ENCODE peak calls at places on chromosome 16, in four cellular contexts. One of them, this sample, is unnamed.

GRCh38 chr16:27287051-27287811 is 18.7 kb upstream of the NSMCE1 start:
- DNase-seq in GM12878: no peak
- DNase-seq in A549: no peak
- DNase-seq in K562: no peak
- DNase-seq in this sample: no peak

GRCh38 chr16:31348578-31348977 is 6.4 kb upstream of the ITGAX start:
- DNase-seq in GM12878: no peak
- DNase-seq in A549: no peak
- DNase-seq in K562: no peak
- DNase-seq in this sample: no peak

GRCh38 chr16:72469932-72470331 is 298.0 kb upstream of the PMFBP1 start:
- DNase-seq in GM12878: no peak
- DNase-seq in A549: no peak
- DNase-seq in K562: no peak
- DNase-seq in this sample: peak; percentile 94

GRCh38 chr16:88309174-88309904 is 73.4 kb upstream of the ZNF469 start:
- DNase-seq in GM12878: no peak
- DNase-seq in A549: no peak
- DNase-seq in K562: no peak
- DNase-seq in this sample: no peak

GRCh38 chr16:25270577-25270976 is 12.9 kb upstream of the ZKSCAN2 start:
- DNase-seq in GM12878: no peak
- DNase-seq in A549: no peak
- DNase-seq in K562: no peak
- DNase-seq in this sample: no peak

GRCh38 chr16:10965440-10966039 is 21.2 kb downstream of the CLEC16A start:
- DNase-seq in GM12878: peak; percentile 92
- DNase-seq in A549: no peak
- DNase-seq in K562: no peak
- DNase-seq in this sample: no peak

GRCh38 chr16:87580855-87581261 is 21.4 kb upstream of the JPH3 start:
- DNase-seq in GM12878: no peak
- DNase-seq in A549: no peak
- DNase-seq in K562: peak; percentile 56
- DNase-seq in this sample: no peak

GRCh38 chr16:85372627-85373372 is 240.3 kb upstream of the GSE1 start:
- DNase-seq in GM12878: no peak
- DNase-seq in A549: no peak
- DNase-seq in K562: peak; percentile 56
- DNase-seq in this sample: peak; percentile 16

GRCh38 chr16:54285414-54286066 is 1.0 kb downstream of the IRX3 start:
- DNase-seq in GM12878: no peak
- DNase-seq in A549: no peak
- DNase-seq in K562: no peak
- DNase-seq in this sample: peak; percentile 38

GRCh38 chr16:75208861-75209505 is 2.0 kb upstream of the CTRB2 start:
- DNase-seq in GM12878: no peak
- DNase-seq in A549: no peak
- DNase-seq in K562: no peak
- DNase-seq in this sample: no peak

GRCh38 chr16:29857133-29857760 is 5.8 kb downstream of the CDIPT start:
- DNase-seq in GM12878: no peak
- DNase-seq in A549: no peak
- DNase-seq in K562: no peak
- DNase-seq in this sample: no peak

GRCh38 chr16:81429045-81429521 is 15.5 kb upstream of the CMIP start:
- DNase-seq in GM12878: no peak
- DNase-seq in A549: no peak
- DNase-seq in K562: peak; percentile 42
- DNase-seq in this sample: peak; percentile 76

GRCh38 chr16:76428858-76429257 is 151.7 kb downstream of the CNTNAP4 start:
- DNase-seq in GM12878: no peak
- DNase-seq in A549: no peak
- DNase-seq in K562: no peak
- DNase-seq in this sample: peak; percentile 42

GRCh38 chr16:15993946-15994665 is 44.7 kb downstream of the ABCC1 start:
- DNase-seq in GM12878: no peak
- DNase-seq in A549: no peak
- DNase-seq in K562: no peak
- DNase-seq in this sample: no peak

GRCh38 chr16:17227278-17227677 is 243.5 kb downstream of the XYLT1 start:
- DNase-seq in GM12878: no peak
- DNase-seq in A549: no peak
- DNase-seq in K562: no peak
- DNase-seq in this sample: no peak

GRCh38 chr16:25366078-25366477 is 108.4 kb upstream of the ZKSCAN2 start:
- DNase-seq in GM12878: no peak
- DNase-seq in A549: no peak
- DNase-seq in K562: no peak
- DNase-seq in this sample: no peak

GRCh38 chr16:75236736-75237397 is 14.6 kb downstream of the BCAR1 start:
- DNase-seq in GM12878: no peak
- DNase-seq in A549: no peak
- DNase-seq in K562: no peak
- DNase-seq in this sample: no peak

GRCh38 chr16:49452108-49452507 is 78.5 kb downstream of the C16orf78 start:
- DNase-seq in GM12878: no peak
- DNase-seq in A549: no peak
- DNase-seq in K562: no peak
- DNase-seq in this sample: no peak

GRCh38 chr16:80693553-80693952 is 110.8 kb downstream of the CDYL2 start:
- DNase-seq in GM12878: no peak
- DNase-seq in A549: no peak
- DNase-seq in K562: no peak
- DNase-seq in this sample: no peak

GRCh38 chr16:35725949-35726348 is 2266.5 kb downstream of the TP53TG3F start:
- DNase-seq in GM12878: no peak
- DNase-seq in A549: no peak
- DNase-seq in K562: no peak
- DNase-seq in this sample: no peak

GRCh38 chr16:89921699-89922476 is 1.3 kb upstream of the TUBB3 start:
- DNase-seq in GM12878: no peak
- DNase-seq in A549: peak; percentile 90
- DNase-seq in K562: peak; percentile 76
- DNase-seq in this sample: peak; percentile 85

GRCh38 chr16:8236816-8237215 is 353.5 kb downstream of the TMEM114 start:
- DNase-seq in GM12878: no peak
- DNase-seq in A549: no peak
- DNase-seq in K562: no peak
- DNase-seq in this sample: no peak

GRCh38 chr16:79665970-79666369 is 65.4 kb upstream of the MAF start:
- DNase-seq in GM12878: no peak
- DNase-seq in A549: no peak
- DNase-seq in K562: no peak
- DNase-seq in this sample: no peak
- H3K4me2 ChIP-seq in GM12878: no peak overlapping the region
- H3K4me2 ChIP-seq in A549: no peak overlapping the region
- H3K4me2 ChIP-seq in K562: no peak overlapping the region
- H3K4me2 ChIP-seq in this sample: no peak overlapping the region

DNA sequence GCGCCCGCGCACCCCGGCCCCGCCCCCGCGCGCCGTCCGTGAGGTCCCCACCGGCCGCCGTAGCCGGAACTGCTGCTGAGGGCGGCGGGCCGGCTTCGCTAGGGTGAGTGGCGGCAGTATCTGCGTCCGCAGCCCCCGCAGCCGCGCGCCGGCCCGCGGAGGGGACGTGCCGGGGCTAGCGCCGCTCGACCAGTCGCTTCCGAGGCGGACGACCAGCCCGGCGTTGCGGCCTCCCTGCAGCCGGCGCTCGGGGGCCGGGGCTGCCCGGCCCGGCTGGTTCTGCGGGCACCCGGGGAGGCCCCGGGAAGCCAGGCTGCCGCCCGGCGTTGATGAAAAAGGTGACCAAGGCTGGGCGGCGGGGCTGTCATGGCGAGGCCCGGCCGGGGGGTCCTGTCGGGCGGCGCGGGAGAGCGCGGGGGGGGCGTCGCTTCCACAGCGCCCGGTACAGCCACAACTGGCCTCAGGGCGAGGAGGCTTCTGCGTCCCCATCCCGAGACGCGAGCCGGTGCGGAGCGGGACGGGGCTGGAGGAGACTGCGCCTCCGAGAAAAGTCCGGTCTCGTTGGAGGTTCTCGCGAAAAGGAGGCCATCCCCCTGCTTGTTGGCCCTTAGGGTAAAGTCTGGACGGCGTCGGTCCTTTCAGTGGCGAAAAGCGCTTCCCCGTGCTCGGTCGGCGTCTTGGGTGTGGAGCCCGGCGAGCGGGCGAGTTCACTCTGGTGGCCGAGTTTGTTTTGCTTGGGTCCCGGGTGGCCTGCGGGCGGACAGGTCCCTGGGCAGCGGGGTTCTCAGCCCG is at the start of gene CRAMP1:
- DNase-seq in GM12878: no peak
- DNase-seq in A549: peak; percentile 38
- DNase-seq in K562: peak; percentile 32
- DNase-seq in this sample: no peak
- TF ChIP-seq JUNB in GM12878: no peak
- TF ChIP-seq JUNB in A549: no peak
- TF ChIP-seq JUNB in K562: no peak
- TF ChIP-seq JUNB in this sample: no peak

DNA sequence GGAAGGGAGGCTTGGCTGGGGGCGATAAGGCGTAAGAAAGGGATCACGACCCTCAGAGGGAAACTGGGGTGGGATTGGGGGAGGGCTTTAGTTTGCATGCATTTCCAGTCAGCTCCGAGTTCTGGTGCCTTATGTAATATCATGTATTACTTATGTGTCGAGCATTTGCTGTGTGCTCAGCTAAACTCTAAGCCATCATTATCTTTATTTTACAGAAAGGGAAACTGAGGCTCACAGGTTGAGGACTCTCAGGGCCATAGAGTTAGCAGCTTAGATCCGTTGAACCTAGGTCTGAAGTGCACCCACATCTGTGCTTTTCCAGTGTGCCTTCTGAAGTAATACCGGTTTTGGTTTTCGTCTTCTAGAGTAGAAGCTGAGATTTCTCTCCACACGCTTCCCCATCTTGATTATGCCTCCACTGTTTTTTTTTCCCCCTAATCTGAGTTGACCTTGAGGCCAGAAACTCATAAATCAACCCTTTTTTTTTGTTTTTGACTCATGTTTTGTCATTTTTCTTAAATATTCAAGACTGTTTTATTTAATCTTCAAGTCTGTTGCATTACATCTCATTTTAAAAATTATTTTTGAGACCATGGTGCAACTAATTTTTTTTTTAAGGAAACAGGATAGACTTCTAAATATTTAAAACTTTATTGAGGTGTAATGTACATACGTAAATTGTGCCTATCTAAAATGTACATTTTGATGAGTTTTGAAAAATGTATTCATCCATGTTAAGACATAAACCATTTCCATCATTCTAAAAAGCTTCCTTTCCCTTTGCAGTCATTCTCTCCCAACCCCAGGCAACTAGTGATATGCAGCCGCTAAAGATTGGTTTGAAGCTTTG is 741 bp downstream of the CYB5B start:
- DNase-seq in GM12878: no peak
- DNase-seq in A549: no peak
- DNase-seq in K562: no peak
- DNase-seq in this sample: no peak
- TF ChIP-seq ESRRA in GM12878: no peak
- TF ChIP-seq ESRRA in A549: no peak
- TF ChIP-seq ESRRA in K562: no peak
- TF ChIP-seq ESRRA in this sample: peak; percentile 49

GRCh38 chr16:57413733-57414132 is 9.2 kb downstream of the CCL17 start:
- DNase-seq in GM12878: no peak
- DNase-seq in A549: no peak
- DNase-seq in K562: no peak
- DNase-seq in this sample: no peak
- H3K4me2 ChIP-seq in GM12878: peak overlapping the region; percentile 65
- H3K4me2 ChIP-seq in A549: no peak overlapping the region
- H3K4me2 ChIP-seq in K562: no peak overlapping the region
- H3K4me2 ChIP-seq in this sample: no peak overlapping the region

GRCh38 chr16:66801320-66802105 is at the start of gene TERB1:
- DNase-seq in GM12878: no peak
- DNase-seq in A549: no peak
- DNase-seq in K562: no peak
- DNase-seq in this sample: no peak

GRCh38 chr16:66800856-66801255 is 528 bp downstream of the TERB1 start:
- DNase-seq in GM12878: no peak
- DNase-seq in A549: no peak
- DNase-seq in K562: no peak
- DNase-seq in this sample: no peak

DNA sequence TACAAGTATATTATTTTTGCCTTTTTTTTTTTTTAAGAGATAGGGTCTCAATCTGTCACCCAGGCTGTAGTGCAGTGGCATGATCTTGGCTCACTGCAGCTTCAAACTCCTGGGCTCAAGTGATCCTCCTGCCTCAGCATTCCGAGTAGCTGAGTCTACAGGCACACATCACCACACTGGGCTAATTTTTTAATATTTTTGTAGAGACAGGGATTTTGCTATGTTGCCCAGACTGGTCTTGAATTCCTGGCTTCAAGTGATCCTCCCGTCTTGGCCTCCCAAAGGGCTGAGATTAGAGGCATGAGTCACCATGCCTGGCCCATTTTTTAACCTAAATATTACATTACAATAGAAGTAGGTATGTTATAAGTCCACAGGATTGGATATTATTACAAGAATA is 3.2 kb downstream of the TERB1 start:
- DNase-seq in GM12878: no peak
- DNase-seq in A549: no peak
- DNase-seq in K562: no peak
- DNase-seq in this sample: no peak
- TF ChIP-seq JUNB in GM12878: no peak
- TF ChIP-seq JUNB in A549: no peak
- TF ChIP-seq JUNB in K562: no peak
- TF ChIP-seq JUNB in this sample: no peak

GRCh38 chr16:4664538-4665418 is 28.6 kb upstream of the NUDT16L1 start:
- DNase-seq in GM12878: no peak
- DNase-seq in A549: no peak
- DNase-seq in K562: no peak
- DNase-seq in this sample: peak; percentile 75
- TF ChIP-seq ESRRA in GM12878: no peak
- TF ChIP-seq ESRRA in A549: no peak
- TF ChIP-seq ESRRA in K562: no peak
- TF ChIP-seq ESRRA in this sample: no peak

GRCh38 chr16:67653131-67654068 is 6.7 kb downstream of the ACD start:
- DNase-seq in GM12878: no peak
- DNase-seq in A549: no peak
- DNase-seq in K562: peak; percentile 76
- DNase-seq in this sample: no peak
- H3K4me2 ChIP-seq in GM12878: no peak overlapping the region
- H3K4me2 ChIP-seq in A549: peak overlapping the region; percentile 99
- H3K4me2 ChIP-seq in K562: peak overlapping the region; percentile 25
- H3K4me2 ChIP-seq in this sample: peak overlapping the region; percentile 92